ENCODE peak calls at places on chromosomes 12 and 14, in six cellular contexts. O, L, P, M, C and K are unnamed samples.

GRCh38 chr14:57709909-57710308 is 156.0 kb downstream of the SLC35F4 start:
- DNase-seq in C (no peak), L (no peak), O (no peak), P (no peak), M (no peak), K (no peak)

GRCh38 chr12:41014643-41015020 is 173.5 kb upstream of the PDZRN4 start:
- DNase-seq in L (no peak), C (no peak), P (no peak), O (peak), M (no peak), K (no peak)

GRCh38 chr12:32727237-32727636 is 28.5 kb downstream of the YARS2 start:
- DNase-seq in O (no peak), P (no peak), L (no peak), C (no peak), M (no peak), K (no peak)

GRCh38 chr14:24324024-24324423 is 10.8 kb downstream of the ADCY4 start:
- DNase-seq in C (no peak), M (no peak), P (no peak), O (no peak), L (no peak), K (no peak)

GRCh38 chr14:105918496-105919262 is 392.3 kb downstream of the TMEM121 start:
- DNase-seq in C (no peak), L (no peak), P (no peak), O (no peak), M (no peak), K (no peak)

GRCh38 chr12:19482036-19482435 is 42.7 kb downstream of the AEBP2 start:
- DNase-seq in C (no peak), L (no peak), O (no peak), P (no peak), M (no peak), K (no peak)

GRCh38 chr14:64734990-64735389 is 30.8 kb downstream of the PLEKHG3 start:
- DNase-seq in C (no peak), O (no peak), P (no peak), M (no peak), L (no peak), K (no peak)

GRCh38 chr12:51591020-51591901 is at the start of gene SCN8A:
- DNase-seq in M (peak), C (no peak), P (peak), O (peak), L (peak), K (peak)

GRCh38 chr12:96882862-96883261 is 24.2 kb upstream of the NEDD1 start:
- DNase-seq in O (peak), L (no peak), P (no peak), M (no peak), C (no peak), K (no peak)

GRCh38 chr12:6745751-6746525 is 7.0 kb downstream of the MLF2 start:
- DNase-seq in P (peak), C (no peak), M (no peak), O (no peak), L (no peak), K (no peak)

GRCh38 chr12:88854260-88854659 is 274.0 kb upstream of the KITLG start:
- DNase-seq in C (no peak), P (no peak), M (no peak), L (no peak), O (peak), K (no peak)

GRCh38 chr12:29537292-29537691 is 39.8 kb upstream of the OVCH1 start:
- DNase-seq in L (no peak), M (no peak), O (peak), C (no peak), P (no peak), K (no peak)

GRCh38 chr14:69648480-69649414 is 37.4 kb downstream of the SUSD6 start:
- DNase-seq in M (peak), P (no peak), C (no peak), L (no peak), O (peak), K (no peak)

GRCh38 chr12:80129895-80130535 is 30.7 kb downstream of the OTOGL start:
- DNase-seq in P (no peak), O (peak), L (no peak), M (no peak), C (no peak), K (no peak)

GRCh38 chr14:66543996-66544395 is 36.0 kb downstream of the GPHN start:
- DNase-seq in M (no peak), O (no peak), L (no peak), C (no peak), P (no peak), K (no peak)

GRCh38 chr14:21300892-21301291 is 21.0 kb downstream of the RPGRIP1 start:
- DNase-seq in L (peak), P (no peak), O (no peak), M (peak), C (peak), K (peak)

GRCh38 chr12:62190081-62190480 is 70.1 kb upstream of the USP15 start:
- DNase-seq in C (no peak), M (no peak), O (no peak), L (no peak), P (no peak), K (no peak)

GRCh38 chr14:68250950-68251765 is 431.6 kb downstream of the RAD51B start:
- DNase-seq in M (no peak), C (no peak), L (peak), O (no peak), P (no peak), K (no peak)

GRCh38 chr14:94775082-94775874 is 5.4 kb upstream of the GSC start:
- DNase-seq in L (no peak), O (no peak), C (no peak), M (no peak), P (no peak), K (no peak)

GRCh38 chr12:124184456-124184855 is 110.4 kb upstream of the RFLNA start:
- DNase-seq in M (no peak), L (no peak), P (no peak), C (no peak), O (no peak), K (no peak)

GRCh38 chr12:123040106-123040505 is 59.6 kb downstream of the ARL6IP4 start:
- DNase-seq in C (no peak), P (no peak), M (no peak), O (no peak), L (no peak), K (no peak)

GRCh38 chr14:70257526-70257925 is 68.8 kb upstream of the SLC8A3 start:
- DNase-seq in M (peak), O (no peak), L (no peak), C (no peak), P (no peak), K (no peak)

GRCh38 chr14:51921026-51921425 is 60.6 kb downstream of the GNG2 start:
- DNase-seq in O (no peak), M (no peak), L (no peak), C (no peak), P (no peak), K (no peak)

GRCh38 chr12:94010307-94010706 is 138.1 kb upstream of the PLXNC1 start:
- DNase-seq in C (peak), O (no peak), L (no peak), P (no peak), M (no peak), K (no peak)

GRCh38 chr12:56115329-56115728 is 1.1 kb upstream of the RPL41 start:
- DNase-seq in C (no peak), M (no peak), O (peak), P (no peak), L (no peak), K (no peak)

GRCh38 chr14:99684356-99684952 is 356 bp downstream of the CYP46A1 start:
- DNase-seq in C (no peak), P (no peak), L (no peak), M (no peak), O (peak), K (no peak)

GRCh38 chr14:69536976-69537375 is 37.7 kb downstream of the CCDC177 start:
- DNase-seq in L (no peak), C (no peak), O (no peak), M (no peak), P (no peak), K (no peak)